ENCODE peak calls at places on chromosomes 5 and 9, in eight cellular contexts. One of them, this sample, is unnamed.

GRCh38 chr5:3011764-3012017 is 260.2 kb upstream of the IRX2 start:
- DNase-seq in osteocyte: no peak
- DNase-seq in NCI-H345: no peak
- DNase-seq in stimulated activated CD8-positive, alpha-beta memory T cell treated with anti-CD3 and anti-CD28 coated beads, Interleukin-15, amount 100 ng/mL, for 24 hours: no peak
- DNase-seq in NCI-H1694: no peak
- DNase-seq in A549: no peak
- DNase-seq in iris pigment epithelial cell: no peak
- DNase-seq in transverse colon: no peak
- DNase-seq in this sample: no peak

GRCh38 chr5:35319231-35320002 is 89.1 kb upstream of the PRLR start:
- DNase-seq in osteocyte: no peak
- DNase-seq in NCI-H345: no peak
- DNase-seq in stimulated activated CD8-positive, alpha-beta memory T cell treated with anti-CD3 and anti-CD28 coated beads, Interleukin-15, amount 100 ng/mL, for 24 hours: peak
- DNase-seq in NCI-H1694: no peak
- DNase-seq in A549: no peak
- DNase-seq in iris pigment epithelial cell: peak
- DNase-seq in transverse colon: peak
- DNase-seq in this sample: no peak

GRCh38 chr5:62886603-62887315 is 308.1 kb downstream of the LRRC70 start:
- DNase-seq in osteocyte: no peak
- DNase-seq in NCI-H345: no peak
- DNase-seq in stimulated activated CD8-positive, alpha-beta memory T cell treated with anti-CD3 and anti-CD28 coated beads, Interleukin-15, amount 100 ng/mL, for 24 hours: no peak
- DNase-seq in NCI-H1694: no peak
- DNase-seq in A549: no peak
- DNase-seq in iris pigment epithelial cell: peak
- DNase-seq in transverse colon: no peak
- DNase-seq in this sample: no peak

GRCh38 chr5:75052461-75053285 is at the start of gene GCNT4:
- DNase-seq in osteocyte: no peak
- DNase-seq in NCI-H345: peak
- DNase-seq in stimulated activated CD8-positive, alpha-beta memory T cell treated with anti-CD3 and anti-CD28 coated beads, Interleukin-15, amount 100 ng/mL, for 24 hours: peak
- DNase-seq in NCI-H1694: no peak
- DNase-seq in A549: peak
- DNase-seq in iris pigment epithelial cell: peak
- DNase-seq in transverse colon: peak
- DNase-seq in this sample: peak

GRCh38 chr9:137446851-137447471 is 5.8 kb upstream of the ENTPD8 start:
- DNase-seq in osteocyte: no peak
- DNase-seq in NCI-H345: no peak
- DNase-seq in stimulated activated CD8-positive, alpha-beta memory T cell treated with anti-CD3 and anti-CD28 coated beads, Interleukin-15, amount 100 ng/mL, for 24 hours: no peak
- DNase-seq in NCI-H1694: no peak
- DNase-seq in A549: no peak
- DNase-seq in iris pigment epithelial cell: no peak
- DNase-seq in transverse colon: peak
- DNase-seq in this sample: no peak

GRCh38 chr5:116521173-116521872 is 53.3 kb downstream of the SEMA6A start:
- DNase-seq in osteocyte: no peak
- DNase-seq in NCI-H345: no peak
- DNase-seq in stimulated activated CD8-positive, alpha-beta memory T cell treated with anti-CD3 and anti-CD28 coated beads, Interleukin-15, amount 100 ng/mL, for 24 hours: no peak
- DNase-seq in NCI-H1694: peak
- DNase-seq in A549: no peak
- DNase-seq in iris pigment epithelial cell: no peak
- DNase-seq in transverse colon: no peak
- DNase-seq in this sample: no peak

GRCh38 chr5:134227259-134227658 is 1.4 kb upstream of the PPP2CA start:
- DNase-seq in osteocyte: no peak
- DNase-seq in NCI-H345: no peak
- DNase-seq in stimulated activated CD8-positive, alpha-beta memory T cell treated with anti-CD3 and anti-CD28 coated beads, Interleukin-15, amount 100 ng/mL, for 24 hours: no peak
- DNase-seq in NCI-H1694: no peak
- DNase-seq in A549: peak
- DNase-seq in iris pigment epithelial cell: no peak
- DNase-seq in transverse colon: peak
- DNase-seq in this sample: no peak

GRCh38 chr5:134738963-134739661 is 764 bp downstream of the CAMLG start:
- DNase-seq in osteocyte: peak
- DNase-seq in NCI-H345: peak
- DNase-seq in stimulated activated CD8-positive, alpha-beta memory T cell treated with anti-CD3 and anti-CD28 coated beads, Interleukin-15, amount 100 ng/mL, for 24 hours: no peak
- DNase-seq in NCI-H1694: peak
- DNase-seq in A549: peak
- DNase-seq in iris pigment epithelial cell: peak
- DNase-seq in transverse colon: peak
- DNase-seq in this sample: no peak

GRCh38 chr9:118003240-118003639 is 299.0 kb downstream of the TLR4 start:
- DNase-seq in osteocyte: no peak
- DNase-seq in NCI-H345: peak
- DNase-seq in stimulated activated CD8-positive, alpha-beta memory T cell treated with anti-CD3 and anti-CD28 coated beads, Interleukin-15, amount 100 ng/mL, for 24 hours: no peak
- DNase-seq in NCI-H1694: no peak
- DNase-seq in A549: no peak
- DNase-seq in iris pigment epithelial cell: no peak
- DNase-seq in transverse colon: no peak
- DNase-seq in this sample: no peak

GRCh38 chr9:81052846-81053245 is 636.5 kb downstream of the TLE1 start:
- DNase-seq in osteocyte: no peak
- DNase-seq in NCI-H345: no peak
- DNase-seq in stimulated activated CD8-positive, alpha-beta memory T cell treated with anti-CD3 and anti-CD28 coated beads, Interleukin-15, amount 100 ng/mL, for 24 hours: no peak
- DNase-seq in NCI-H1694: no peak
- DNase-seq in A549: no peak
- DNase-seq in iris pigment epithelial cell: peak
- DNase-seq in transverse colon: no peak
- DNase-seq in this sample: no peak